ENCODE peak calls at places on chromosome 22, in six cellular contexts. One of them, this sample, is unnamed.

GRCh38 chr22:31295831-31296230 is 3.5 kb upstream of the PIK3IP1 start:
- DNase-seq in dorsolateral prefrontal cortex: no peak
- DNase-seq in bronchial epithelial cell: peak
- DNase-seq in right atrium auricular region: no peak
- DNase-seq in body of pancreas: no peak
- DNase-seq in cardiac fibroblast: peak
- DNase-seq in this sample: no peak

GRCh38 chr22:37186997-37187522 is 987 bp downstream of the C1QTNF6 start:
- DNase-seq in cardiac fibroblast: peak
- DNase-seq in dorsolateral prefrontal cortex: peak
- DNase-seq in bronchial epithelial cell: no peak
- DNase-seq in body of pancreas: no peak
- DNase-seq in right atrium auricular region: no peak
- DNase-seq in this sample: no peak

GRCh38 chr22:39518124-39518786 is 2.1 kb upstream of the ATF4 start:
- DNase-seq in body of pancreas: no peak
- DNase-seq in cardiac fibroblast: peak
- DNase-seq in right atrium auricular region: no peak
- DNase-seq in dorsolateral prefrontal cortex: no peak
- DNase-seq in bronchial epithelial cell: no peak
- DNase-seq in this sample: no peak

GRCh38 chr22:32469799-32470212 is 4.8 kb upstream of the FBXO7 start:
- DNase-seq in body of pancreas: peak
- DNase-seq in cardiac fibroblast: peak
- DNase-seq in bronchial epithelial cell: peak
- DNase-seq in dorsolateral prefrontal cortex: peak
- DNase-seq in right atrium auricular region: no peak
- DNase-seq in this sample: no peak

GRCh38 chr22:36405221-36405631 is 17.5 kb upstream of the MYH9 start:
- DNase-seq in cardiac fibroblast: no peak
- DNase-seq in bronchial epithelial cell: no peak
- DNase-seq in body of pancreas: no peak
- DNase-seq in dorsolateral prefrontal cortex: no peak
- DNase-seq in right atrium auricular region: no peak
- DNase-seq in this sample: no peak

GRCh38 chr22:24337894-24338645 is 67.4 kb downstream of the SPECC1L start:
- DNase-seq in right atrium auricular region: no peak
- DNase-seq in dorsolateral prefrontal cortex: no peak
- DNase-seq in cardiac fibroblast: no peak
- DNase-seq in body of pancreas: no peak
- DNase-seq in bronchial epithelial cell: no peak
- DNase-seq in this sample: no peak

GRCh38 chr22:33450756-33451155 is 392.6 kb upstream of the SYN3 start:
- DNase-seq in cardiac fibroblast: no peak
- DNase-seq in bronchial epithelial cell: no peak
- DNase-seq in body of pancreas: no peak
- DNase-seq in right atrium auricular region: no peak
- DNase-seq in dorsolateral prefrontal cortex: no peak
- DNase-seq in this sample: no peak

GRCh38 chr22:33065230-33065629 is 7.0 kb upstream of the SYN3 start:
- DNase-seq in cardiac fibroblast: no peak
- DNase-seq in right atrium auricular region: no peak
- DNase-seq in bronchial epithelial cell: no peak
- DNase-seq in dorsolateral prefrontal cortex: no peak
- DNase-seq in body of pancreas: no peak
- DNase-seq in this sample: no peak

GRCh38 chr22:49724893-49725489 is 102.7 kb downstream of the BRD1 start:
- DNase-seq in right atrium auricular region: peak
- DNase-seq in cardiac fibroblast: peak
- DNase-seq in bronchial epithelial cell: no peak
- DNase-seq in body of pancreas: peak
- DNase-seq in dorsolateral prefrontal cortex: peak
- DNase-seq in this sample: no peak

GRCh38 chr22:39612811-39613548 is 42.4 kb downstream of the CACNA1I start:
- DNase-seq in dorsolateral prefrontal cortex: no peak
- DNase-seq in body of pancreas: no peak
- DNase-seq in right atrium auricular region: no peak
- DNase-seq in bronchial epithelial cell: no peak
- DNase-seq in cardiac fibroblast: no peak
- DNase-seq in this sample: no peak

GRCh38 chr22:49433717-49434611 is 393.7 kb downstream of the BRD1 start:
- DNase-seq in bronchial epithelial cell: no peak
- DNase-seq in right atrium auricular region: no peak
- DNase-seq in dorsolateral prefrontal cortex: no peak
- DNase-seq in cardiac fibroblast: no peak
- DNase-seq in body of pancreas: no peak
- DNase-seq in this sample: no peak

GRCh38 chr22:45268167-45268957 is 16.4 kb upstream of the UPK3A start:
- DNase-seq in bronchial epithelial cell: no peak
- DNase-seq in dorsolateral prefrontal cortex: no peak
- DNase-seq in cardiac fibroblast: no peak
- DNase-seq in body of pancreas: peak
- DNase-seq in right atrium auricular region: no peak
- DNase-seq in this sample: no peak

GRCh38 chr22:23696326-23696851 is 5.6 kb downstream of the RGL4 start:
- DNase-seq in body of pancreas: peak
- DNase-seq in dorsolateral prefrontal cortex: no peak
- DNase-seq in right atrium auricular region: no peak
- DNase-seq in bronchial epithelial cell: no peak
- DNase-seq in cardiac fibroblast: peak
- DNase-seq in this sample: no peak

GRCh38 chr22:36355362-36355761 is 32.4 kb downstream of the MYH9 start:
- DNase-seq in dorsolateral prefrontal cortex: no peak
- DNase-seq in body of pancreas: no peak
- DNase-seq in cardiac fibroblast: peak
- DNase-seq in right atrium auricular region: no peak
- DNase-seq in bronchial epithelial cell: no peak
- DNase-seq in this sample: no peak

GRCh38 chr22:46537221-46537945 is at the start of gene CELSR1:
- DNase-seq in right atrium auricular region: no peak
- DNase-seq in dorsolateral prefrontal cortex: no peak
- DNase-seq in body of pancreas: no peak
- DNase-seq in cardiac fibroblast: peak
- DNase-seq in bronchial epithelial cell: peak
- DNase-seq in this sample: peak
- H3K4me3 ChIP-seq in right atrium auricular region: peak
- H3K4me3 ChIP-seq in dorsolateral prefrontal cortex: peak
- H3K4me3 ChIP-seq in body of pancreas: peak
- H3K4me3 ChIP-seq in cardiac fibroblast: peak
- H3K4me3 ChIP-seq in bronchial epithelial cell: peak
- H3K4me3 ChIP-seq in this sample: peak

GRCh38 chr22:43110927-43111623 is 525 bp downstream of the BIK start:
- DNase-seq in right atrium auricular region: no peak
- DNase-seq in bronchial epithelial cell: no peak
- DNase-seq in cardiac fibroblast: no peak
- DNase-seq in body of pancreas: peak
- DNase-seq in dorsolateral prefrontal cortex: no peak
- DNase-seq in this sample: peak
- TF ChIP-seq CTCF in right atrium auricular region: no peak
- TF ChIP-seq CTCF in bronchial epithelial cell: no peak
- TF ChIP-seq CTCF in cardiac fibroblast: no peak
- TF ChIP-seq CTCF in body of pancreas: no peak
- TF ChIP-seq CTCF in dorsolateral prefrontal cortex: no peak
- TF ChIP-seq CTCF in this sample: no peak

GRCh38 chr22:20207277-20208025 is 56.6 kb upstream of the CCDC188 start:
- DNase-seq in cardiac fibroblast: no peak
- DNase-seq in body of pancreas: no peak
- DNase-seq in dorsolateral prefrontal cortex: no peak
- DNase-seq in bronchial epithelial cell: no peak
- DNase-seq in right atrium auricular region: no peak
- DNase-seq in this sample: no peak
- H3K4me3 ChIP-seq in cardiac fibroblast: peak
- H3K4me3 ChIP-seq in body of pancreas: peak
- H3K4me3 ChIP-seq in dorsolateral prefrontal cortex: peak
- H3K4me3 ChIP-seq in bronchial epithelial cell: peak
- H3K4me3 ChIP-seq in right atrium auricular region: peak
- H3K4me3 ChIP-seq in this sample: peak

DNA sequence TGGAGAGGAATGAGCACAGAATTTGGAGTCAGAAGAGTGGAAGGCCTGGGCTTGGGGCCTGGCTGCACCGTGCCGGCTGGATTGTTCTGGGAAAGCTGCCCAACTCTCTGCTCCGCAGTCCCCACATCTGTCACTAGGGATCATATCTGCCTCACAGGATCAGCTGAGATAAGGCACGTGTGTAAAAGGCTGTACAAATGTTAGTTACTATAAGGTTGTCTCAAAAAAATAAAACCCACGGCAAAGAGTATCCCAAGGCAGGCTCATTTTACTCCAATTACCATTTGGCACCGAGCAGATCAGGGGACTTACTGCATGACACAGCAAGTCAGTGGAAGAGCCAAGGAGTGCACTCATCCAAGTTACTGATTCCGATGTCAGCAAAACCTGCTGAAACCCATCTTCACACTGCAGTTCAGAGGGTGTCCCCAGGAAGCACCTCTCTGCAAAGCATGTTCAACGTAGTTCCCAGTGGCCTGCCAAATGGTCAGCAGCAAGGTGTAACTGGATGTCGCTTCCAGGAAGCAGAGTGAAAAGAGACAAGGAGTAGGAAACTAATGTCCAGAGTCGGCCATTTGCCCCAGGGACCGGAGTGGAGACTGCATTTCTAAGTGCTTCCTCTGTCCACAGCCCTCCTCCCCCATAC is 18.1 kb upstream of the MRTFA start:
- DNase-seq in right atrium auricular region: peak
- DNase-seq in cardiac fibroblast: peak
- DNase-seq in bronchial epithelial cell: peak
- DNase-seq in dorsolateral prefrontal cortex: no peak
- DNase-seq in body of pancreas: peak
- DNase-seq in this sample: no peak
- TF ChIP-seq CTCF in right atrium auricular region: no peak
- TF ChIP-seq CTCF in cardiac fibroblast: peak
- TF ChIP-seq CTCF in bronchial epithelial cell: peak
- TF ChIP-seq CTCF in dorsolateral prefrontal cortex: peak
- TF ChIP-seq CTCF in body of pancreas: peak
- TF ChIP-seq CTCF in this sample: no peak

DNA sequence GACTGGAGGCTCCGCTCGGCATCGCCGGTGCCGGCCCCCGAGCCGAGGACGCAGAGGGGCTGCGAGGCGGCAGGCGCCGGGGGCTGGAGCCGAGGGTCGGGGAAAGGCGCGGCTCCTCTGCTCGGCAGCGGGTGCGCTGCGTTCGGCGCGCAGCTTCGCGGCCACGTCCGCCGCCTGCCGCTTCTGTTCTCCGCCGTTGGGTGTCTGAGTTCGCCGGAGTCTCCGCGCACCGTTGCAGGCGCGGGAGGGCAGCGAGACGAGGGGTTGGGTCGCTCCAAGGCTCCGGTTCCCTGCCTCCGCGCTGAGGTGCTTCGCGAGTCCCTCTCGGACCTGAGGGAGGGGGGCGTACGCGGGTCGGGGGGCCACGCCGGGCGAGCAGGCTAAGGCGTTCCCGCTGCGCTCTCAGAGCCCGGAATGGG is 350 bp downstream of the MN1 start:
- DNase-seq in cardiac fibroblast: peak
- DNase-seq in right atrium auricular region: no peak
- DNase-seq in body of pancreas: peak
- DNase-seq in dorsolateral prefrontal cortex: no peak
- DNase-seq in bronchial epithelial cell: no peak
- DNase-seq in this sample: no peak
- H3K4me3 ChIP-seq in cardiac fibroblast: peak
- H3K4me3 ChIP-seq in right atrium auricular region: peak
- H3K4me3 ChIP-seq in body of pancreas: peak
- H3K4me3 ChIP-seq in dorsolateral prefrontal cortex: peak
- H3K4me3 ChIP-seq in bronchial epithelial cell: peak
- H3K4me3 ChIP-seq in this sample: peak

This sample was measured in lung.